ENCODE peak calls at places on chromosome 9, in ten cellular contexts. J is CD8-positive, alpha-beta memory T cell; L is fibroblast of lung; B is gastrocnemius medialis; I is coronary artery; O is bronchial epithelial cell; E is choroid plexus epithelial cell; N is foreskin fibroblast; G is mucosa of descending colon; T is body of pancreas. R is an unnamed sample.

GRCh38 chr9:132185164-132186009 is 23.5 kb downstream of the NTNG2 start:
- DNase-seq in J (no peak), L (no peak), B (no peak), I (no peak), O (no peak), E (no peak), N (no peak), G (no peak), T (no peak), R (no peak)

GRCh38 chr9:34362614-34363013 is 14.1 kb downstream of the MYORG start:
- DNase-seq in J (no peak), L (no peak), B (no peak), I (peak; percentile 29), O (no peak), E (no peak), N (no peak), G (no peak), T (no peak), R (no peak)

GRCh38 chr9:2991292-2991691 is 147.4 kb upstream of the PUM3 start:
- DNase-seq in J (no peak), L (no peak), B (no peak), I (no peak), O (no peak), E (peak; percentile 12), N (peak; percentile 40), G (no peak), T (no peak), R (no peak)

GRCh38 chr9:73683862-73684591 is 532.4 kb downstream of the ANXA1 start:
- DNase-seq in J (no peak), L (peak; percentile 39), B (no peak), I (no peak), O (peak; percentile 97), E (peak; percentile 94), N (peak; percentile 65), G (no peak), T (no peak), R (no peak)

GRCh38 chr9:98215821-98216220 is 23.4 kb upstream of the CORO2A start:
- DNase-seq in J (no peak), L (no peak), B (no peak), I (no peak), O (no peak), E (no peak), N (peak; percentile 52), G (no peak), T (no peak), R (no peak)

GRCh38 chr9:99118782-99119466 is 14.0 kb downstream of the TGFBR1 start:
- DNase-seq in J (peak; percentile 75), L (no peak), B (no peak), I (no peak), O (no peak), E (no peak), N (no peak), G (peak; percentile 39), T (no peak), R (no peak)

GRCh38 chr9:77752566-77752965 is 104.4 kb upstream of the GNA14 start:
- DNase-seq in J (no peak), L (peak; percentile 78), B (no peak), I (no peak), O (no peak), E (peak; percentile 98), N (peak; percentile 86), G (no peak), T (no peak), R (peak; percentile 13)

GRCh38 chr9:133141833-133142594 is 21.0 kb upstream of the RALGDS start:
- DNase-seq in J (peak; percentile 81), L (no peak), B (no peak), I (no peak), O (no peak), E (no peak), N (no peak), G (peak; percentile 84), T (peak; percentile 81), R (no peak)

GRCh38 chr9:20242767-20243166 is 379.5 kb downstream of the MLLT3 start:
- DNase-seq in J (peak; percentile 72), L (no peak), B (no peak), I (no peak), O (no peak), E (no peak), N (no peak), G (no peak), T (no peak), R (no peak)

GRCh38 chr9:129667378-129667777 is 1.9 kb downstream of the PRRX2 start:
- DNase-seq in J (no peak), L (no peak), B (no peak), I (no peak), O (no peak), E (no peak), N (no peak), G (no peak), T (no peak), R (no peak)

GRCh38 chr9:129664664-129665007 is 811 bp upstream of the PRRX2 start:
- DNase-seq in J (no peak), L (no peak), B (no peak), I (no peak), O (no peak), E (no peak), N (no peak), G (no peak), T (no peak), R (no peak)

GRCh38 chr9:129665814-129666511 is 516 bp downstream of the PRRX2 start:
- DNase-seq in J (no peak), L (no peak), B (no peak), I (no peak), O (no peak), E (no peak), N (peak; percentile 55), G (no peak), T (no peak), R (peak; percentile 30)

GRCh38 chr9:129666575-129666974 is 1.1 kb downstream of the PRRX2 start:
- DNase-seq in J (no peak), L (no peak), B (no peak), I (no peak), O (no peak), E (no peak), N (no peak), G (no peak), T (no peak), R (no peak)

DNA sequence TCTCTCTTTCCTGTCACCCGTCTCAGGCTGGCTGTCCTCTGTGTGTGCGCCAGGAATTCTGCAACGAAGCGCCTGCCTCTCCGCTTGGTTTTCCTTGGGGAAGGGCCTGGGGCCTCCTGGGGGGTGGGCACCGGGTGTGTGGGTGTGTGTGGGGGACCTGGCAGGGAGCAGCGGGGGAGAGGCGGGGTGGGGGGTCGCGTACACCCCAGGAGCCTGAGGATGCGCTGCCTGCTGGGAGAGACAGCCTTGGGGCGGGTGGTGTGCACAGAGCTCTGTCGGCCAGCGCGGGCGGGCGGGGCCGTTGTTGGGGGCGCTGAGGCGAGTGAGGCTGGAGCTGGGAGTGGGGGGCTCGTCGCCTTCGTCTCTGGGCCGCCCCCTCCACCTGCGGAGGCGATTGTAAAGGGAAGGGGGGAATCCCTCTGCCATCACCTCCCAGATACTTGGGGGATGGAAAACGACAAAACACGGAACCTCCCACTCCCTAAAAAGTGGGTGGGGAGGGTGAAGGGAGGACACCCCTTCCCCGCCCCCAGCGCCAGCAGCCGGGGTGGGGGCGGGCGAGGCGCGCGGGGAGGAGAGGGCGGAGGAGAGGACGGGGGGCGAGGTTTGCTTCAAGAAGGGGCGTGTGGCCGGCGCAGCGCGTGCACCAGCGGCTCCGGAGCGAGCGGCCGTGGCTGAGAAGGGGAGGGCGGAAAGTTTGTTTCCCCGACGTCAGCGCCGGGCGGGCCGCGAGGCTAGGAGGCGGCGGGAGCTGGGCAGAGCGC is at the start of gene PRRX2:
- DNase-seq in J (peak; percentile 14), L (no peak), B (no peak), I (no peak), O (no peak), E (no peak), N (peak; percentile 85), G (no peak), T (no peak), R (peak; percentile 69)
- H3K4me3 ChIP-seq in J (peak within 1 kb of the TSS; percentile 32), L (no peak within 1 kb of the TSS), B (peak within 1 kb of the TSS; percentile 51), I (peak within 1 kb of the TSS; percentile 81), O (no peak within 1 kb of the TSS), E (peak within 1 kb of the TSS; percentile 36), N (peak within 1 kb of the TSS; percentile 80), G (no peak within 1 kb of the TSS), T (no peak within 1 kb of the TSS), R (peak within 1 kb of the TSS; percentile 60)

GRCh38 chr9:4228606-4229005 is 71.3 kb downstream of the GLIS3 start:
- DNase-seq in J (no peak), L (peak; percentile 70), B (no peak), I (no peak), O (peak; percentile 37), E (peak; percentile 78), N (peak; percentile 66), G (no peak), T (no peak), R (no peak)
- H3K4me3 ChIP-seq in J (no peak overlapping the region), L (no peak overlapping the region), B (no peak overlapping the region), I (no peak overlapping the region), O (no peak overlapping the region), E (no peak overlapping the region), N (no peak overlapping the region), G (no peak overlapping the region), T (no peak overlapping the region), R (no peak overlapping the region)

DNA sequence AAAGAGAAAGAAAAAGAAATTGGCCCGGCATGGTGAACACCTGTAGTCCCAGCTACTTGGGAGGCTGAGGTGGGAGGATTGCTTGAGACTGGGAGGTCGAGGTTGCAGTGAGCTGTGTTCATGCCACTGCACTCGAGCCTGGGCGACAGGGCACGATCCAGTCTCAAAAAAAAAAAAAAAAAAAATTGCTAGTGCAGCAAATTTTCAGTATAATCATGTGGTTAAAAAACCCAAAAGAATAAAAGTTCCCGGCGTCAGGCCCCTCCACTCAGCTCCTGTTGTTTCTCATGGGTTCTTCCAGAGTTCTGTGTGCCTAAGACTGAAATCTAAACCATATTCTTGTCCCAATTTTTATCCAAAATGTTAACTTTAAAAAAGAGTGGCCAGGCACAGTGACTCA is 49.1 kb downstream of the WNK2 start:
- DNase-seq in J (no peak), L (no peak), B (no peak), I (no peak), O (no peak), E (no peak), N (peak; percentile 12), G (peak; percentile 1), T (no peak), R (no peak)
- H3K4me3 ChIP-seq in J (no peak overlapping the region), L (no peak overlapping the region), B (no peak overlapping the region), I (no peak overlapping the region), O (no peak overlapping the region), E (no peak overlapping the region), N (no peak overlapping the region), G (no peak overlapping the region), T (no peak overlapping the region), R (no peak overlapping the region)

DNA sequence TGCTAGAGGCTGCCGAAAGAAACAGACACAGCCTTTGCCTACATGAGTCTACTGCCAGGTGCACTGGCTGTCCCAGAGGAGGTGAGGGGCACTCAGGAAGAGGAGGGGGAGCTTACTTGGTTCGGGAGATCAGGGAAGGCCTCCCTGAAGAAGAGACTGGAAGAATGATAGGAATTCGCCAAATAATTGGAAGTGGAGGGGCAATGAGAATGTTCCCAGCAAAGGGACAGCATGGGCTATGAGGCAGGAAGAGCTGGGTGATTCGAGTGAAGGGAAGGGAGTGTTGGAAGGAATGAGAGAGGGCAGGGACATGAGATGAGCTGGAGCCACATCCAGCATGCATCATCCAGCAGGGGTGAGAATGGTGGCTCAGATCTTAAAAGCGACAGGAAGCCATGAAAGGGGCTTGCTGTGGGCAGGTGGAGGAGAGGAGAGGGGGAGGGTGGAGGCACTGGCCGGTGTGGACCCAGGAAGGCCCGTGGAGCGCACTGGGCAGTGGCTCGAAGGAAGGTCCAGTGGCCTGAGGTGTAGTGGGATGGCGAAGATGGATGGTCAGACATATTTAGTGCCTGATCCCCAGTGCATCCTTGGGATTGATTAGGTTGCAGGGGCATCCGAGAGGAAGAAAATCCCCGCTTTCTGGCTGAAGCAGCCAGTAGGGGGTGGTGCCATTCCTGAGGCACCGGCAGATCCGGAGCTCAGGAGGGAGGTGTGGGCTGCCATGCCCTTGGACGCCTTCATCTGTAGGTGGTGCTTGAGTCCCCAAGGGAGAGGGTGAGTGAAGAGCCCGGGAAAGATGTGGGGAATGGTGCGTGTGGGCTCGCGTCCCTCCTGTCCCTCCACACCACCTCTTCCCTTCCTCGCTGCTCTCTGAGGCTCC is 53.5 kb upstream of the GARNL3 start:
- DNase-seq in J (no peak), L (no peak), B (no peak), I (no peak), O (no peak), E (no peak), N (no peak), G (no peak), T (no peak), R (no peak)
- H3K4me3 ChIP-seq in J (no peak overlapping the region), L (no peak overlapping the region), B (no peak overlapping the region), I (no peak overlapping the region), O (no peak overlapping the region), E (no peak overlapping the region), N (no peak overlapping the region), G (no peak overlapping the region), T (no peak overlapping the region), R (no peak overlapping the region)

R was measured in MG63.